ENCODE peak calls at places on chromosomes 3 and 15, in ten cellular contexts. D, E, N, T, L, A, B, P, S and Z are unnamed samples.

GRCh38 chr3:36876181-36876936 is 68.5 kb downstream of the TRANK1 start:
- DNase-seq in D (peak; percentile 8), E (no peak), N (no peak), T (no peak), L (no peak), A (no peak), B (peak; percentile 23), P (no peak), S (no peak), Z (no peak)

GRCh38 chr3:195754141-195754540 is 33.4 kb downstream of the MUC20 start:
- DNase-seq in D (no peak), E (no peak), N (no peak), T (no peak), L (no peak), A (no peak), B (no peak), P (no peak), S (no peak), Z (no peak)

GRCh38 chr3:34185301-34185700 is 386.9 kb downstream of the PDCD6IP start:
- DNase-seq in D (no peak), E (no peak), N (no peak), T (no peak), L (no peak), A (no peak), B (no peak), P (no peak), S (no peak), Z (no peak)

GRCh38 chr3:141450727-141451378 is 36.0 kb upstream of the RASA2 start:
- DNase-seq in D (no peak), E (no peak), N (no peak), T (no peak), L (no peak), A (no peak), B (no peak), P (no peak), S (no peak), Z (no peak)

GRCh38 chr15:84748274-84749110 is at the start of gene ZNF592:
- DNase-seq in D (peak; percentile 83), E (peak; percentile 82), N (peak; percentile 76), T (peak; percentile 37), L (peak; percentile 93), A (peak; percentile 78), B (peak; percentile 83), P (peak; percentile 65), S (peak; percentile 59), Z (peak; percentile 59)

GRCh38 chr3:46865546-46865945 is 2.3 kb upstream of the MYL3 start:
- DNase-seq in D (no peak), E (no peak), N (no peak), T (no peak), L (no peak), A (no peak), B (no peak), P (no peak), S (no peak), Z (no peak)

GRCh38 chr3:50347187-50347813 is 1.8 kb upstream of the ZMYND10 start:
- DNase-seq in D (peak; percentile 77), E (peak; percentile 73), N (no peak), T (no peak), L (peak; percentile 85), A (peak; percentile 71), B (peak; percentile 81), P (peak; percentile 76), S (peak; percentile 70), Z (peak; percentile 71)

GRCh38 chr15:67548862-67549651 is 6.6 kb downstream of the MAP2K5 start:
- DNase-seq in D (no peak), E (peak; percentile 44), N (no peak), T (no peak), L (peak; percentile 17), A (no peak), B (peak; percentile 85), P (no peak), S (no peak), Z (peak; percentile 21)

GRCh38 chr3:19013879-19014278 is 134.4 kb upstream of the KCNH8 start:
- DNase-seq in D (no peak), E (no peak), N (no peak), T (no peak), L (peak; percentile 25), A (no peak), B (no peak), P (no peak), S (no peak), Z (no peak)

GRCh38 chr3:119195911-119196310 is 22.5 kb downstream of the UPK1B start:
- DNase-seq in D (no peak), E (no peak), N (no peak), T (no peak), L (no peak), A (no peak), B (no peak), P (no peak), S (no peak), Z (no peak)

GRCh38 chr15:73078722-73079121 is 26.5 kb downstream of the NEO1 start:
- DNase-seq in D (no peak), E (no peak), N (peak; percentile 14), T (no peak), L (peak; percentile 16), A (no peak), B (no peak), P (no peak), S (peak; percentile 44), Z (no peak)

GRCh38 chr3:139979991-139980390 is 45.0 kb downstream of the CLSTN2 start:
- DNase-seq in D (no peak), E (no peak), N (no peak), T (no peak), L (no peak), A (no peak), B (no peak), P (no peak), S (no peak), Z (no peak)

GRCh38 chr15:61100512-61100911 is 128.6 kb downstream of the RORA start:
- DNase-seq in D (no peak), E (no peak), N (no peak), T (no peak), L (no peak), A (no peak), B (no peak), P (no peak), S (no peak), Z (no peak)

GRCh38 chr15:100196326-100197058 is 145.3 kb downstream of the ADAMTS17 start:
- DNase-seq in D (no peak), E (no peak), N (no peak), T (no peak), L (no peak), A (no peak), B (no peak), P (no peak), S (no peak), Z (no peak)

GRCh38 chr3:60229502-60229901 is 1021.8 kb downstream of the FHIT start:
- DNase-seq in D (no peak), E (no peak), N (no peak), T (no peak), L (no peak), A (no peak), B (no peak), P (no peak), S (no peak), Z (no peak)

GRCh38 chr3:32340039-32340438 is 51.6 kb upstream of the CMTM7 start:
- DNase-seq in D (no peak), E (peak; percentile 28), N (peak; percentile 40), T (peak; percentile 25), L (peak; percentile 79), A (no peak), B (peak; percentile 58), P (no peak), S (peak; percentile 66), Z (peak; percentile 26)

GRCh38 chr15:31082771-31083393 is 18.6 kb downstream of the TRPM1 start:
- DNase-seq in D (no peak), E (no peak), N (no peak), T (no peak), L (no peak), A (no peak), B (no peak), P (no peak), S (no peak), Z (no peak)

GRCh38 chr3:72473156-72473555 is 375.1 kb downstream of the SHQ1 start:
- DNase-seq in D (no peak), E (no peak), N (no peak), T (no peak), L (no peak), A (no peak), B (no peak), P (no peak), S (no peak), Z (no peak)

GRCh38 chr15:94240486-94240885 is 9.1 kb downstream of the MCTP2 start:
- DNase-seq in D (no peak), E (no peak), N (no peak), T (no peak), L (no peak), A (no peak), B (no peak), P (no peak), S (no peak), Z (no peak)

GRCh38 chr15:96768435-96768789 is 437.9 kb downstream of the NR2F2 start:
- DNase-seq in D (no peak), E (no peak), N (no peak), T (no peak), L (no peak), A (no peak), B (no peak), P (no peak), S (no peak), Z (no peak)

GRCh38 chr15:82545002-82545401 is 4.7 kb upstream of the RPS17 start:
- DNase-seq in D (no peak), E (no peak), N (no peak), T (no peak), L (no peak), A (no peak), B (no peak), P (no peak), S (no peak), Z (no peak)

GRCh38 chr3:179446501-179446900 is 4.8 kb downstream of the GNB4 start:
- DNase-seq in D (no peak), E (no peak), N (no peak), T (no peak), L (peak; percentile 28), A (no peak), B (no peak), P (no peak), S (peak; percentile 26), Z (no peak)

GRCh38 chr3:58293516-58293915 is 12.5 kb upstream of the RPP14 start:
- DNase-seq in D (no peak), E (no peak), N (no peak), T (no peak), L (no peak), A (no peak), B (peak; percentile 79), P (no peak), S (no peak), Z (no peak)

GRCh38 chr3:171320721-171321120 is 139.5 kb downstream of the TNIK start:
- DNase-seq in D (no peak), E (no peak), N (no peak), T (no peak), L (no peak), A (no peak), B (peak; percentile 64), P (no peak), S (no peak), Z (peak; percentile 10)

GRCh38 chr15:58684036-58684700 is 65.3 kb downstream of the ADAM10 start:
- DNase-seq in D (no peak), E (no peak), N (no peak), T (no peak), L (no peak), A (no peak), B (no peak), P (no peak), S (no peak), Z (no peak)

GRCh38 chr3:193910886-193911738 is 224.8 kb upstream of the HES1 start:
- DNase-seq in D (no peak), E (no peak), N (no peak), T (no peak), L (peak; percentile 52), A (no peak), B (no peak), P (no peak), S (no peak), Z (no peak)

GRCh38 chr15:78243491-78243941 is 9.2 kb upstream of the ACSBG1 start:
- DNase-seq in D (no peak), E (peak; percentile 57), N (peak; percentile 37), T (no peak), L (no peak), A (no peak), B (peak; percentile 54), P (no peak), S (no peak), Z (no peak)